ENCODE peak calls at places on chromosomes 6 and 20, in four cellular contexts. I is B cell, Q is IMR-90, X is GM13977. M is an unnamed sample.

GRCh38 chr20:9072741-9073310 is 3.9 kb downstream of the PLCB4 start:
- DNase-seq in Q (no peak), X (no peak), I (no peak), M (no peak)

GRCh38 chr6:8180327-8181161 is 78.2 kb upstream of the EEF1E1 start:
- DNase-seq in Q (peak), I (no peak), X (no peak), M (no peak)

GRCh38 chr20:59004763-59005522 is 2.1 kb downstream of the CTSZ start:
- DNase-seq in X (peak), Q (no peak), I (peak), M (peak)

GRCh38 chr6:110492584-110492983 is 16.2 kb upstream of the SLC22A16 start:
- DNase-seq in Q (peak), X (no peak), I (no peak), M (no peak)

GRCh38 chr20:56454754-56455153 is 13.7 kb upstream of the RTF2 start:
- DNase-seq in Q (no peak), I (no peak), X (peak), M (peak)

GRCh38 chr6:6885521-6886088 is 222.2 kb upstream of the RREB1 start:
- DNase-seq in X (no peak), Q (no peak), I (no peak), M (no peak)

GRCh38 chr6:85580878-85581267 is 12.8 kb downstream of the SNX14 start:
- DNase-seq in Q (peak), I (no peak), X (no peak), M (no peak)

GRCh38 chr6:88641178-88641903 is 322.1 kb downstream of the RNGTT start:
- DNase-seq in X (peak), Q (peak), I (peak), M (peak)

GRCh38 chr20:45779011-45779915 is 12.4 kb downstream of the WFDC3 start:
- DNase-seq in Q (peak), X (no peak), I (no peak), M (no peak)

GRCh38 chr6:39553811-39554802 is 171.1 kb downstream of the KIF6 start:
- DNase-seq in I (no peak), Q (no peak), X (no peak), M (no peak)

GRCh38 chr6:155915651-155916050 is 460.0 kb upstream of the NOX3 start:
- DNase-seq in X (no peak), Q (no peak), I (no peak), M (no peak)

GRCh38 chr6:37624606-37625574 is 72.8 kb downstream of the MDGA1 start:
- DNase-seq in I (peak), X (no peak), Q (no peak), M (peak)

GRCh38 chr20:50333856-50334255 is 143.2 kb downstream of the CEBPB start:
- DNase-seq in Q (peak), I (no peak), X (no peak), M (no peak)

GRCh38 chr20:63316502-63316921 is 23.5 kb downstream of the COL20A1 start:
- DNase-seq in X (no peak), Q (no peak), I (no peak), M (no peak)

GRCh38 chr6:112701201-112701600 is 354.1 kb downstream of the RFPL4B start:
- DNase-seq in Q (peak), X (no peak), I (no peak), M (no peak)

DNA sequence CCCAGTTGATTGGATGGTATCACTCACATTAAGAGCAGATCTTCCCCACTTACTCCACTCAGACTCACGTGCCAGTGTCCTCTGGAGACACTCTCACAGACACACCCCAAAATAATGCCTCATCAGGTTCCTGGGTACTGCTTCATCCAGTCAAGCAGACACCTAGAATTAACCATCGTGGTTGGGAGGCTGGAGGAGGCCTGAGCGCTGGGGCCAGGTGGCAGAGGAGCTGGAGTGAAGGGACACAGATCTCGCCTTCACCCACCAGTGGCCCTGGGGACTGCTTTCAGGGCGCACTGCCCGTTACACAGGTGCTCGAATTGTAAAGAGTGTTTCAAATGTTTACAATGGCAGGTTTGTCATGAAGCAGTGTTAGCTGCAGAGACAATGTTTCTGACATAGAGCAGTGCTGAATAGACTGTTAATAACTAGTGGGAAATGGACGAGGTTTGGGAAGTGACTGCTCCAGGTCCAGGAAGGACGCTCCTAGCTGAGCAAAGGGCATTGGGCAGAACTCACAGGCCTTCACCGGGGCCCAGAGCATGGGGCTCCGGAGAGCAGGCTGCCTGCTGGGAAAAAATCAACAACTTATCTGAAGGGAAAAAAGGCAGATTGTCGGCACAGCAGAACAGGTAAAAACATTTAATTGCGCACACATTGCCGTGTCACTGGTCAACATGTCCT is 38.4 kb downstream of the TMEM242 start:
- DNase-seq in X (no peak), Q (no peak), I (no peak), M (no peak)
- TF ChIP-seq CTCF in X (no peak), Q (no peak), I (no peak), M (no peak)

GRCh38 chr6:24779416-24779815 is 4.7 kb downstream of the GMNN start:
- DNase-seq in I (no peak), Q (peak), X (peak), M (peak)
- TF ChIP-seq CTCF in I (no peak), Q (no peak), X (no peak), M (no peak)

GRCh38 chr6:82247634-82248232 is at the start of gene IBTK:
- DNase-seq in Q (peak), I (peak), X (peak), M (peak)

GRCh38 chr6:82245376-82245775 is 2.2 kb downstream of the IBTK start:
- DNase-seq in X (no peak), Q (no peak), I (no peak), M (no peak)

GRCh38 chr6:82246370-82246769 is 1.2 kb downstream of the IBTK start:
- DNase-seq in X (no peak), I (no peak), Q (no peak), M (no peak)

GRCh38 chr6:82248233-82248735 is 740 bp upstream of the IBTK start:
- DNase-seq in X (peak), I (no peak), Q (peak), M (peak)

GRCh38 chr6:82246802-82247633 is 526 bp downstream of the IBTK start:
- DNase-seq in X (peak), Q (peak), I (no peak), M (peak)
- TF ChIP-seq CTCF in X (no peak), Q (no peak), I (no peak), M (no peak)

DNA sequence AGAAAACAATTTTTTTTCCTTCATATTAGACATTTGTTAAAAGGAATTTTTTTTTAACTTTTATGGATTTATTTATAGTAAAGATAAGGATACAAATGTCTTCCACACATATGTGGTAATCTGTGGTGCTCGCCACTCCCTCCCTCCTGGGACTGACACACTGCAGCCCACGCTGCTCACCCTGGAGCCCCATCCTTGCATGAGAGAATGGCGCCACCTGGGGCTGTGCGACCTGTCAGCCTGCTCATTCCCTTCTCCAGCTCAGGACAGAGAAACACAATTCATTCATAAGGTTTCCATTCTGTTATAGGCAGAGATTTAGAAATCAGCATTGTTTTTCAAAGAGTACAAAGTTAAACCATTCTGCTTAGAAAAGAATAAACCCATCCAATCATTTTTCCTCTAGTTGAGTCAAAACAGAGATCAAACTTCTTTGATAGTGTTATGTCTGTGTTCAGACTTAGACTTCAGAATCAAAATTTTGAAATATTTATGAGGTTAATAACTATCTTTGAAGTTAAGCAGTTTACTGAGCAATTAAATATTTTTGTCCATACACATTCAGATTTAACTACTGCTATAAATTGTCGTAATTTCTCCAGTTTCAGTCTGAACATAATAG is 42.8 kb upstream of the DYNLRB1 start:
- DNase-seq in I (peak), X (peak), Q (peak), M (peak)
- TF ChIP-seq CTCF in I (peak), X (peak), Q (peak), M (peak)

DNA sequence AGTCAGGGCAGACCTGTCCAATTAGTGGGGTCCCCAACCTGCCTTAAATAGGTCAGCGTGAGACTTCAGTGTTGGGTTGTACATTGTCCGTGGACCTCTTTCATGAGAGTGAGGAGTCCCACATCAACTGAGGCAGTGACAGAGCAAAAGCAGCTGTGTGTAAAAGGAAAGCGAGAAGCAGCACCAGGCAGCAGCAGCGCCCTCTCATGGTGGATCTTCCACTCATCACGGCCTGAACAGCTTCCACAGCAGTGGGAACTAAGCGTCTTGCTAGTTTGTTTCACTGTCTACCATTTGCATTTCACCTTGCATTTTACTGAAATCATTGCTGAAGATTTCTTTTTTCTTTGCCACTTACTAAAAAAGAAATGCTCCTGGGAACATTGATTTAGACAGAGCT is 333.8 kb downstream of the PKHD1 start:
- DNase-seq in I (no peak), X (no peak), Q (no peak), M (no peak)
- TF ChIP-seq CTCF in I (no peak), X (peak), Q (no peak), M (peak)